ENCODE peak calls at places on chromosomes 1 and 21, in seven cellular contexts. S, L, R, J, W, G and P are unnamed samples.

GRCh38 chr1:169816617-169817016 is 21.9 kb upstream of the METTL18 start:
- DNase-seq in S (no peak), L (no peak), R (no peak), J (no peak), W (no peak), G (no peak), P (no peak)

GRCh38 chr1:111719561-111720239 is 19.5 kb downstream of the INKA2 start:
- DNase-seq in S (no peak), L (no peak), R (no peak), J (no peak), W (no peak), G (no peak), P (no peak)

GRCh38 chr1:184212649-184213314 is 161.3 kb downstream of the TSEN15 start:
- DNase-seq in S (peak; percentile 9), L (no peak), R (no peak), J (no peak), W (no peak), G (peak; percentile 76), P (no peak)

GRCh38 chr1:53574621-53575020 is 115.4 kb downstream of the DMRTB1 start:
- DNase-seq in S (no peak), L (no peak), R (no peak), J (no peak), W (no peak), G (no peak), P (no peak)

GRCh38 chr1:63042278-63042677 is 258.3 kb downstream of the ATG4C start:
- DNase-seq in S (no peak), L (peak; percentile 76), R (no peak), J (no peak), W (no peak), G (no peak), P (no peak)

GRCh38 chr1:56135069-56135863 is 444.1 kb downstream of the PLPP3 start:
- DNase-seq in S (peak; percentile 20), L (no peak), R (no peak), J (no peak), W (no peak), G (no peak), P (no peak)

GRCh38 chr1:35448344-35448801 is 108.8 kb downstream of the KIAA0319L start:
- DNase-seq in S (no peak), L (no peak), R (no peak), J (no peak), W (no peak), G (peak; percentile 92), P (no peak)

GRCh38 chr1:68197891-68198290 is 34.4 kb downstream of the WLS start:
- DNase-seq in S (no peak), L (peak; percentile 82), R (no peak), J (no peak), W (peak; percentile 81), G (no peak), P (no peak)

GRCh38 chr21:42426876-42427480 is 23.3 kb downstream of the UBASH3A start:
- DNase-seq in S (no peak), L (no peak), R (no peak), J (no peak), W (no peak), G (no peak), P (no peak)

GRCh38 chr21:38470762-38471161 is 27.5 kb downstream of the ERG start:
- DNase-seq in S (no peak), L (no peak), R (no peak), J (no peak), W (no peak), G (peak; percentile 45), P (no peak)

GRCh38 chr1:52511851-52512615 is 40.9 kb downstream of the TUT4 start:
- DNase-seq in S (no peak), L (no peak), R (no peak), J (no peak), W (no peak), G (no peak), P (no peak)

GRCh38 chr21:38768385-38769071 is 37.2 kb upstream of the ETS2 start:
- DNase-seq in S (peak; percentile 19), L (peak; percentile 15), R (no peak), J (no peak), W (no peak), G (peak; percentile 98), P (no peak)

GRCh38 chr21:43645414-43645891 is 13.8 kb downstream of the HSF2BP start:
- DNase-seq in S (peak; percentile 59), L (no peak), R (no peak), J (peak; percentile 66), W (no peak), G (peak; percentile 51), P (no peak)

GRCh38 chr1:183270541-183271141 is 84.6 kb downstream of the LAMC2 start:
- DNase-seq in S (no peak), L (no peak), R (no peak), J (no peak), W (no peak), G (peak; percentile 58), P (no peak)